ENCODE peak calls at places on chromosomes 4 and X, in seven cellular contexts. C is lower lobe of right lung, K is cardiac muscle cell, G is fibroblast of lung, W is AG04449, D is tibial artery, R is lower leg skin. Z is an unnamed sample.
A peak's percentile ranks its signal among the peaks of the same experiment; 100 is the strongest.

GRCh38 chr4:150579591-150580234 is 2.2 kb upstream of the MAB21L2 start:
- DNase-seq in C (no peak), W (no peak), G (peak; percentile 68), D (no peak), R (no peak), K (peak; percentile 65), Z (no peak)

GRCh38 chr4:73341454-73341853 is 62.6 kb upstream of the ALB start:
- DNase-seq in K (peak; percentile 61), D (no peak), C (no peak), G (peak; percentile 52), R (no peak), W (no peak), Z (peak; percentile 13)

GRCh38 chrX:31227250-31227649 is 155.4 kb upstream of the FTHL17 start:
- DNase-seq in K (no peak), C (no peak), G (peak; percentile 88), W (no peak), R (no peak), D (no peak), Z (peak; percentile 53)

GRCh38 chrX:40154229-40154852 is 56.6 kb upstream of the BCOR start:
- DNase-seq in K (peak; percentile 86), G (no peak), R (no peak), C (no peak), D (no peak), W (no peak), Z (no peak)

GRCh38 chr4:171130126-171130801 is 682.9 kb upstream of the GALNTL6 start:
- DNase-seq in W (no peak), D (no peak), C (no peak), R (no peak), G (no peak), K (no peak), Z (no peak)

GRCh38 chr4:52957220-52957686 is 95.1 kb downstream of the RASL11B start:
- DNase-seq in C (no peak), W (no peak), R (no peak), D (no peak), G (peak; percentile 40), K (peak; percentile 35), Z (no peak)

GRCh38 chr4:53914313-53915016 is 149.9 kb downstream of the CHIC2 start:
- DNase-seq in D (peak; percentile 54), C (peak; percentile 78), G (peak; percentile 82), W (peak; percentile 47), K (no peak), R (no peak), Z (peak; percentile 82)

GRCh38 chr4:104465201-104465600 is 29.5 kb downstream of the CXXC4 start:
- DNase-seq in D (no peak), W (no peak), K (no peak), C (no peak), G (no peak), R (no peak), Z (no peak)

GRCh38 chrX:22194207-22194606 is 78.5 kb upstream of the CBLL2 start:
- DNase-seq in C (no peak), D (no peak), W (no peak), G (no peak), K (no peak), R (no peak), Z (no peak)

GRCh38 chr4:140078366-140078765 is 75.6 kb downstream of the MAML3 start:
- DNase-seq in W (no peak), K (peak; percentile 77), G (peak; percentile 69), R (no peak), D (peak; percentile 37), C (no peak), Z (no peak)

GRCh38 chr4:88177981-88178632 is 19.7 kb upstream of the ABCG2 start:
- DNase-seq in C (peak; percentile 60), R (peak; percentile 23), G (peak; percentile 91), D (peak; percentile 25), W (peak; percentile 45), K (peak; percentile 27), Z (peak; percentile 21)

GRCh38 chr4:1756893-1757779 is 35.8 kb downstream of the TACC3 start:
- DNase-seq in G (no peak), K (no peak), R (no peak), D (no peak), C (no peak), W (no peak), Z (no peak)

GRCh38 chr4:104491826-104492771 is 2.6 kb downstream of the CXXC4 start:
- DNase-seq in C (no peak), R (no peak), K (peak; percentile 46), G (peak; percentile 41), W (no peak), D (no peak), Z (no peak)

GRCh38 chrX:53438174-53438831 is 4.1 kb upstream of the HSD17B10 start:
- DNase-seq in G (no peak), W (no peak), K (no peak), C (no peak), D (no peak), R (no peak), Z (no peak)

GRCh38 chrX:18886005-18886343 is 97.9 kb downstream of the PHKA2 start:
- DNase-seq in W (no peak), C (no peak), R (no peak), D (no peak), G (no peak), K (no peak), Z (no peak)

GRCh38 chrX:11756354-11757318 is 1.4 kb upstream of the MSL3 start:
- DNase-seq in W (no peak), C (no peak), G (peak; percentile 27), D (no peak), K (no peak), R (no peak), Z (no peak)

GRCh38 chr4:41369680-41370079 is 113.0 kb downstream of the UCHL1 start:
- DNase-seq in D (peak; percentile 70), C (no peak), W (no peak), G (peak; percentile 41), K (no peak), R (no peak), Z (no peak)

GRCh38 chr4:126888968-126889367 is 743.8 kb upstream of the INTU start:
- DNase-seq in R (no peak), D (no peak), C (no peak), K (no peak), G (peak; percentile 73), W (peak; percentile 56), Z (peak; percentile 37)

GRCh38 chrX:115268421-115268820 is 21.1 kb upstream of the LUZP4 start:
- DNase-seq in C (no peak), D (no peak), K (peak; percentile 21), W (no peak), G (no peak), R (no peak), Z (no peak)

GRCh38 chr4:75561789-75562188 is 5.9 kb downstream of the ODAPH start:
- DNase-seq in W (no peak), C (no peak), D (no peak), G (peak; percentile 56), R (no peak), K (peak; percentile 13), Z (no peak)

GRCh38 chr4:56630876-56631666 is 50.0 kb downstream of the HOPX start:
- DNase-seq in W (no peak), C (no peak), G (peak; percentile 82), R (no peak), K (no peak), D (no peak), Z (peak; percentile 21)

GRCh38 chr4:156505341-156505955 is 466.2 kb downstream of the PDGFC start:
- DNase-seq in G (peak; percentile 61), C (no peak), W (no peak), D (no peak), K (peak; percentile 11), R (no peak), Z (no peak)

DNA sequence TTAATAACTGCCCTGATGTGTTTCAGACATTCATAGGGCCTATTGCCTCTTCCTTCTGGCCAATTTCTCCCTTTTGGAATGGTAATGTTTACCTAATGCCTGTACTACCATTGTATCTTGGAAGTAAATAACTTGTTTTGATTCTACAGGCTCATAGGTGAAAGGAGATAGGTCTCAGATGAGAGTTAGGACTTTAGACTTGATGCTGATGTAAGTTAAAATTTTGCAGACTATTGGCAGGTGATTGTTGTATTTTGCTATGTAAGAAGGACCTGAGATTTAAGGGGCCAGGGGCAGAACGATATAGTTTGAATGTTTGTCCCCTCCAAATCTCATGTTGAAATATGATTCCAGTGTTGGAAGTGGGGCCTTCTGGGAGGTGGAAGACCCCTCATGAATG is 215.5 kb downstream of the SLC39A8 start:
- DNase-seq in R (no peak), D (no peak), W (no peak), G (no peak), K (no peak), C (no peak), Z (no peak)
- H3K4me3 ChIP-seq in R (no peak overlapping the region), D (no peak overlapping the region), W (no peak overlapping the region), G (no peak overlapping the region), K (no peak overlapping the region), C (no peak overlapping the region), Z (no peak overlapping the region)

GRCh38 chr4:115228851-115229250 is 115.4 kb upstream of the NDST4 start:
- DNase-seq in R (no peak), K (no peak), G (no peak), C (no peak), W (no peak), D (no peak), Z (no peak)

GRCh38 chr4:115233600-115233999 is 120.2 kb upstream of the NDST4 start:
- DNase-seq in W (no peak), K (no peak), R (no peak), C (no peak), G (no peak), D (no peak), Z (no peak)

GRCh38 chr4:115229873-115230272 is 116.5 kb upstream of the NDST4 start:
- DNase-seq in G (no peak), C (no peak), D (no peak), W (no peak), R (no peak), K (no peak), Z (no peak)

DNA sequence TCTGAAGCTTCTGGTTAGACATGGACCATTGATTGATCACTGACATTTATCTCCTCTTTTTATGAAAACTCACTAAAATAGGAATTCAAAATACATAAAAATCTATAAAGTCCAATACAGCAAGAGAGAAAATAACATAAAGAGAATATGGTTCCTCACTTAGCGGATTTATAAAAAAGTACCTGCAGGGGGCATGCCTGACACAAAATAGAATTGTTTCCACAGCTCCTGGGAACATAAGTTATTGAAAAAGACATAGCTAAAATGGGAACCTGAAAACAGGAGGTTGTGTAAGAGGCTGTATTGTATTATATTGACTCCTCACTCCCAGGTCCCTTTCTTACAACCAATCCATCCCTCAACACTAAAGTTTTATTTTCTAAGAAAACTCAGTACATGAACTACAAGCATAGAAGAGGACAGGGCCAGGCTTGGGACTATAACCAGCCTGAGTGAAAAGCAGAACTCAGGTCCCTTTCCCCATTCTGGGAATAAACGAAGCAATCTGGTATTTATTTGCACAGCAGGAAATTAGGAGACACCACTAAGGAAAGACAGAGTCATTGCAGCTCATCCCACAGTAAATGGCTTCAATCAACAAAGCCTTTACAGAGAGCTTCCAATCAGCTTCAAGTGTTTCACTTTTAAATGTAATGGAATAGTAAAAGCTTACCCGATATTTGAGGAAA is 121.1 kb upstream of the NDST4 start:
- DNase-seq in G (no peak), C (no peak), K (peak; percentile 32), W (no peak), D (no peak), R (no peak), Z (no peak)
- TF ChIP-seq CTCF in G (no peak), C (peak; percentile 41), K (no peak), W (no peak), D (peak; percentile 17), R (no peak), Z (no peak)

GRCh38 chr4:6472387-6473263 is at the start of gene PPP2R2C:
- DNase-seq in D (no peak), K (peak; percentile 41), C (no peak), W (no peak), R (peak; percentile 12), G (no peak), Z (no peak)
- H3K4me3 ChIP-seq in D (peak within 1 kb of the TSS; percentile 58), K (peak within 1 kb of the TSS; percentile 13), C (no peak within 1 kb of the TSS), W (no peak within 1 kb of the TSS), R (peak within 1 kb of the TSS; percentile 18), G (no peak within 1 kb of the TSS), Z (no peak within 1 kb of the TSS)

GRCh38 chrX:47831788-47832187 is 4.9 kb upstream of the ZNF81 start:
- DNase-seq in K (peak; percentile 53), C (peak; percentile 54), D (no peak), R (peak; percentile 13), G (peak; percentile 12), W (no peak), Z (no peak)
- TF ChIP-seq CTCF in K (peak; percentile 52), C (peak; percentile 67), D (peak; percentile 26), R (no peak), G (peak; percentile 24), W (peak; percentile 48), Z (peak; percentile 62)

Z was measured in AG09309.